ENCODE peak calls at places on chromosomes 13 and 19, in five cellular contexts. One of them, this sample, is unnamed.
A peak's percentile ranks its signal among the peaks of the same experiment; 100 is the strongest.

GRCh38 chr19:12965017-12965811 is 4.2 kb upstream of the DAND5 start:
- DNase-seq in GM12878: peak; percentile 39
- DNase-seq in heart right ventricle: peak; percentile 86
- DNase-seq in fibroblast of lung: peak; percentile 62
- DNase-seq in endodermal cell: peak; percentile 97
- DNase-seq in this sample: peak; percentile 75

GRCh38 chr13:90713436-90714133 is 633.9 kb upstream of the MIR17HG start:
- DNase-seq in GM12878: no peak
- DNase-seq in heart right ventricle: no peak
- DNase-seq in fibroblast of lung: no peak
- DNase-seq in endodermal cell: no peak
- DNase-seq in this sample: no peak

GRCh38 chr19:12796146-12797071 is 5.1 kb downstream of the JUNB start:
- DNase-seq in GM12878: no peak
- DNase-seq in heart right ventricle: peak; percentile 66
- DNase-seq in fibroblast of lung: peak; percentile 82
- DNase-seq in endodermal cell: peak; percentile 94
- DNase-seq in this sample: peak; percentile 89

GRCh38 chr13:77860621-77861020 is 58.0 kb downstream of the EDNRB start:
- DNase-seq in GM12878: no peak
- DNase-seq in heart right ventricle: no peak
- DNase-seq in fibroblast of lung: peak; percentile 90
- DNase-seq in endodermal cell: no peak
- DNase-seq in this sample: peak; percentile 90

GRCh38 chr13:91609353-91609752 is 210.9 kb downstream of the GPC5 start:
- DNase-seq in GM12878: no peak
- DNase-seq in heart right ventricle: no peak
- DNase-seq in fibroblast of lung: peak; percentile 76
- DNase-seq in endodermal cell: no peak
- DNase-seq in this sample: peak; percentile 6

GRCh38 chr13:75803175-75803611 is 167.1 kb downstream of the LMO7 start:
- DNase-seq in GM12878: no peak
- DNase-seq in heart right ventricle: no peak
- DNase-seq in fibroblast of lung: no peak
- DNase-seq in endodermal cell: peak; percentile 83
- DNase-seq in this sample: no peak

GRCh38 chr13:73842621-73843020 is 291.6 kb downstream of the KLF12 start:
- DNase-seq in GM12878: no peak
- DNase-seq in heart right ventricle: no peak
- DNase-seq in fibroblast of lung: no peak
- DNase-seq in endodermal cell: no peak
- DNase-seq in this sample: peak; percentile 35

GRCh38 chr19:19562665-19563347 is 24.7 kb downstream of the CILP2 start:
- DNase-seq in GM12878: no peak
- DNase-seq in heart right ventricle: no peak
- DNase-seq in fibroblast of lung: no peak
- DNase-seq in endodermal cell: peak; percentile 69
- DNase-seq in this sample: no peak

GRCh38 chr13:99123101-99124045 is 77.3 kb upstream of the UBAC2 start:
- DNase-seq in GM12878: no peak
- DNase-seq in heart right ventricle: no peak
- DNase-seq in fibroblast of lung: peak; percentile 1
- DNase-seq in endodermal cell: no peak
- DNase-seq in this sample: peak; percentile 15

GRCh38 chr19:57947088-57947418 is 453 bp downstream of the ZNF256 start:
- DNase-seq in GM12878: no peak
- DNase-seq in heart right ventricle: no peak
- DNase-seq in fibroblast of lung: no peak
- DNase-seq in endodermal cell: no peak
- DNase-seq in this sample: no peak

GRCh38 chr13:113647351-113648217 is 10.4 kb downstream of the ATP4B start:
- DNase-seq in GM12878: no peak
- DNase-seq in heart right ventricle: peak; percentile 90
- DNase-seq in fibroblast of lung: peak; percentile 54
- DNase-seq in endodermal cell: peak; percentile 42
- DNase-seq in this sample: peak; percentile 64

GRCh38 chr13:32901994-32902780 is 114.0 kb upstream of the KL start:
- DNase-seq in GM12878: no peak
- DNase-seq in heart right ventricle: no peak
- DNase-seq in fibroblast of lung: no peak
- DNase-seq in endodermal cell: no peak
- DNase-seq in this sample: no peak

GRCh38 chr13:77267362-77267761 is 59.5 kb downstream of the MYCBP2 start:
- DNase-seq in GM12878: no peak
- DNase-seq in heart right ventricle: no peak
- DNase-seq in fibroblast of lung: peak; percentile 49
- DNase-seq in endodermal cell: no peak
- DNase-seq in this sample: no peak

GRCh38 chr13:95300625-95301134 is 571 bp downstream of the ABCC4 start:
- DNase-seq in GM12878: no peak
- DNase-seq in heart right ventricle: peak; percentile 49
- DNase-seq in fibroblast of lung: peak; percentile 51
- DNase-seq in endodermal cell: peak; percentile 73
- DNase-seq in this sample: peak; percentile 45

GRCh38 chr19:18309525-18310064 is 13.3 kb downstream of the LSM4 start:
- DNase-seq in GM12878: no peak
- DNase-seq in heart right ventricle: no peak
- DNase-seq in fibroblast of lung: no peak
- DNase-seq in endodermal cell: no peak
- DNase-seq in this sample: no peak

GRCh38 chr13:102878491-102878890 is 32.7 kb downstream of the ERCC5 start:
- DNase-seq in GM12878: no peak
- DNase-seq in heart right ventricle: no peak
- DNase-seq in fibroblast of lung: peak; percentile 18
- DNase-seq in endodermal cell: no peak
- DNase-seq in this sample: peak; percentile 87

GRCh38 chr13:31970237-31970930 is 61.2 kb upstream of the FRY start:
- DNase-seq in GM12878: no peak
- DNase-seq in heart right ventricle: no peak
- DNase-seq in fibroblast of lung: peak; percentile 51
- DNase-seq in endodermal cell: no peak
- DNase-seq in this sample: peak; percentile 73

GRCh38 chr19:29143183-29143582 is 69.8 kb downstream of the UQCRFS1 start:
- DNase-seq in GM12878: no peak
- DNase-seq in heart right ventricle: no peak
- DNase-seq in fibroblast of lung: no peak
- DNase-seq in endodermal cell: no peak
- DNase-seq in this sample: no peak

GRCh38 chr19:41352609-41353465 is 885 bp downstream of the TGFB1 start:
- DNase-seq in GM12878: no peak
- DNase-seq in heart right ventricle: peak; percentile 74
- DNase-seq in fibroblast of lung: peak; percentile 48
- DNase-seq in endodermal cell: peak; percentile 89
- DNase-seq in this sample: peak; percentile 51

DNA sequence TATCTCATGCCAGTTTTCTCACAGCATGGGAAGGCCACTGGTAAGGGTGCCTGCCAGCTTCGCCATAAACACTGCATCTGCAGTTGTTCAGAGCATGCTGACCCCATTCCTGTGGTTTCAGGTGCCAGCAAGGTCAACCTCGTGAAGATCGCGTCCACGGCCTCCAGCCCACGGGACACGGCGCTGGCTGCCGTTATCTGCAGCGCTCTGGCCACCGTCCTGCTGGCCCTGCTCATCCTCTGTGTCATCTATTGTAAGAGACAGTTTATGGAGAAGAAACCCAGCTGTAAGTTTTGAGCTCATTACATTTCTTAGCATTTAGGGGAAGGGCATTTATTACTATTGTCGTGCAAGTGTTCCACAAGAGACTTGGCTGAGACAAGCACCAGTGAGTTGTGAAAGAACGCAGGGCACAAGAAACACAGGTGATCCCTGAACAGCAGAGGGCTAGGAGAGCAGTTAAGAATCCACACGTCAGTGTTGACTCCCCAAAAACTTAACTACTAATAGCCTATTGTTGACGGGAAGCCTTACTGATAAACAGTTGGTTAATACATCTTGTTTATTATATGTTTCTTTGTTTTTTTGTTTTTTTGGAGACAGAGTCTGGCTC is 88.8 kb downstream of the TNFRSF19 start:
- DNase-seq in GM12878: no peak
- DNase-seq in heart right ventricle: peak; percentile 31
- DNase-seq in fibroblast of lung: no peak
- DNase-seq in endodermal cell: no peak
- DNase-seq in this sample: no peak
- TF ChIP-seq CTCF in GM12878: no peak
- TF ChIP-seq CTCF in heart right ventricle: no peak
- TF ChIP-seq CTCF in fibroblast of lung: no peak
- TF ChIP-seq CTCF in endodermal cell: no peak
- TF ChIP-seq CTCF in this sample: no peak

DNA sequence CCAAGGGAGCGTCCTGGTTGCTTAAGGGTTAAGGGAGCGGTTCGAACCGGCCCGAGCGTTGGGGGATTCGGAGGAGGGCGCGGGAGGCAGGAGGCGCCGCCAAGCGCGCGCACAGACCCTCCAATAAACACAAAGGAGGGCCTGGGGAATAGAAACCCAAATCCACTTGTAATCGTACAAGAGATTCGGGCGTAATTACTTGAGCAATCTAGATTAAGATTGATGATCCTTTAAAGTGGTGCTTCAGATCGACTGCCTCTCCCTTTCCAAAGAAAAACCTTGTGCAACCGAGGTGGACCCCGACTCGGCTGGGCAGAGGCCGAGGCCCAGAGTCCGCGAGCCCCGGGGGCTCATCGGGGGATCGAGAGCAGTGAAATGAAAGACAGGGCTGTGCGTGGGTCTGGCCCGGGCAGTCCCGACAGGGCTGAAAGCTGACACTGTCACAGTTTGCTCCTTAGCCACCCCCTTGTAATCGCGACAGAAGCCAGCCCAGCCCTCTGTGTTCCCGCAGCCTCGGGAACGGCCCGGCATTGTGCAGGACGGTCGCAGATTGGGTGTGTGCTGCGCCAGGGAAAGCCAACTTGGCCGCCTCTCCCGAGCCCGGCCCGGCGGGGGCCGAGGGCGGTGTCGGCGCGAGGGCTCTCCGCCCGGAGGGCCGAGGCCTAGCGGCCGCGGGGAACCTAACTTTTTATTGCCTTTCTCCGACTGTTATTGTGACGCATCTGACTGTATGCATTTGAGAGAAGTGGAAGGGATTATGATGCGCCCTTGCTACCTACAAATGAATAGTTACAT is 5.6 kb downstream of the MAB21L1 start:
- DNase-seq in GM12878: no peak
- DNase-seq in heart right ventricle: peak; percentile 60
- DNase-seq in fibroblast of lung: peak; percentile 17
- DNase-seq in endodermal cell: peak; percentile 86
- DNase-seq in this sample: peak; percentile 24
- H3K4me3 ChIP-seq in GM12878: no peak overlapping the region
- H3K4me3 ChIP-seq in heart right ventricle: peak overlapping the region; percentile 56
- H3K4me3 ChIP-seq in fibroblast of lung: peak overlapping the region; percentile 49
- H3K4me3 ChIP-seq in endodermal cell: peak overlapping the region; percentile 83
- H3K4me3 ChIP-seq in this sample: peak overlapping the region; percentile 26

GRCh38 chr13:39512687-39513086 is 90.3 kb downstream of the LHFPL6 start:
- DNase-seq in GM12878: no peak
- DNase-seq in heart right ventricle: no peak
- DNase-seq in fibroblast of lung: no peak
- DNase-seq in endodermal cell: no peak
- DNase-seq in this sample: no peak
- TF ChIP-seq CTCF in GM12878: no peak
- TF ChIP-seq CTCF in heart right ventricle: no peak
- TF ChIP-seq CTCF in fibroblast of lung: no peak
- TF ChIP-seq CTCF in endodermal cell: no peak
- TF ChIP-seq CTCF in this sample: no peak

GRCh38 chr19:33677745-33678426 is 56.1 kb downstream of the CHST8 start:
- DNase-seq in GM12878: no peak
- DNase-seq in heart right ventricle: no peak
- DNase-seq in fibroblast of lung: no peak
- DNase-seq in endodermal cell: peak; percentile 84
- DNase-seq in this sample: no peak
- H3K4me3 ChIP-seq in GM12878: no peak overlapping the region
- H3K4me3 ChIP-seq in heart right ventricle: no peak overlapping the region
- H3K4me3 ChIP-seq in fibroblast of lung: no peak overlapping the region
- H3K4me3 ChIP-seq in endodermal cell: no peak overlapping the region
- H3K4me3 ChIP-seq in this sample: no peak overlapping the region

GRCh38 chr13:109610517-109610916 is 175.9 kb downstream of the IRS2 start:
- DNase-seq in GM12878: no peak
- DNase-seq in heart right ventricle: peak; percentile 37
- DNase-seq in fibroblast of lung: peak; percentile 7
- DNase-seq in endodermal cell: peak; percentile 84
- DNase-seq in this sample: peak; percentile 23
- TF ChIP-seq CTCF in GM12878: peak; percentile 26
- TF ChIP-seq CTCF in heart right ventricle: peak; percentile 48
- TF ChIP-seq CTCF in fibroblast of lung: peak; percentile 20
- TF ChIP-seq CTCF in endodermal cell: peak; percentile 81
- TF ChIP-seq CTCF in this sample: peak; percentile 48